ENCODE peak calls at places on chromosomes 11 and 22, in seven cellular contexts. One of them, this sample, is unnamed.

GRCh38 chr11:105935791-105936190 is 86.2 kb downstream of the MSANTD4 start:
- DNase-seq in GM12878: no peak
- DNase-seq in K562: no peak
- DNase-seq in IMR-90: peak; percentile 18
- DNase-seq in HCT116: peak; percentile 21
- DNase-seq in HepG2: no peak
- DNase-seq in H1: no peak
- DNase-seq in this sample: no peak

GRCh38 chr11:92707665-92708064 is 261.8 kb upstream of the MTNR1B start:
- DNase-seq in GM12878: no peak
- DNase-seq in K562: no peak
- DNase-seq in IMR-90: no peak
- DNase-seq in HCT116: no peak
- DNase-seq in HepG2: no peak
- DNase-seq in H1: no peak
- DNase-seq in this sample: no peak

GRCh38 chr11:68684385-68685356 is at the start of gene GAL:
- DNase-seq in GM12878: no peak
- DNase-seq in K562: peak; percentile 85
- DNase-seq in IMR-90: no peak
- DNase-seq in HCT116: no peak
- DNase-seq in HepG2: no peak
- DNase-seq in H1: no peak
- DNase-seq in this sample: no peak

GRCh38 chr11:88275636-88276035 is 61.9 kb downstream of the CTSC start:
- DNase-seq in GM12878: no peak
- DNase-seq in K562: no peak
- DNase-seq in IMR-90: no peak
- DNase-seq in HCT116: no peak
- DNase-seq in HepG2: no peak
- DNase-seq in H1: no peak
- DNase-seq in this sample: no peak

GRCh38 chr22:30335236-30335635 is 8.5 kb upstream of the TBC1D10A start:
- DNase-seq in GM12878: no peak
- DNase-seq in K562: no peak
- DNase-seq in IMR-90: no peak
- DNase-seq in HCT116: no peak
- DNase-seq in HepG2: no peak
- DNase-seq in H1: no peak
- DNase-seq in this sample: no peak

GRCh38 chr22:22748297-22748743 is 103.9 kb downstream of the GGTLC2 start:
- DNase-seq in GM12878: no peak
- DNase-seq in K562: peak; percentile 85
- DNase-seq in IMR-90: peak; percentile 52
- DNase-seq in HCT116: no peak
- DNase-seq in HepG2: peak; percentile 35
- DNase-seq in H1: no peak
- DNase-seq in this sample: no peak

GRCh38 chr22:35333220-35333619 is 33.5 kb downstream of the TOM1 start:
- DNase-seq in GM12878: no peak
- DNase-seq in K562: no peak
- DNase-seq in IMR-90: no peak
- DNase-seq in HCT116: no peak
- DNase-seq in HepG2: no peak
- DNase-seq in H1: no peak
- DNase-seq in this sample: no peak

GRCh38 chr22:20268350-20269012 is 363 bp upstream of the RTN4R start:
- DNase-seq in GM12878: no peak
- DNase-seq in K562: peak; percentile 93
- DNase-seq in IMR-90: peak; percentile 19
- DNase-seq in HCT116: peak; percentile 8
- DNase-seq in HepG2: peak; percentile 8
- DNase-seq in H1: no peak
- DNase-seq in this sample: peak; percentile 44

GRCh38 chr11:57303990-57304579 is 20.7 kb downstream of the TNKS1BP1 start:
- DNase-seq in GM12878: no peak
- DNase-seq in K562: no peak
- DNase-seq in IMR-90: no peak
- DNase-seq in HCT116: no peak
- DNase-seq in HepG2: no peak
- DNase-seq in H1: no peak
- DNase-seq in this sample: no peak

GRCh38 chr11:19711911-19712280 is 741 bp upstream of the NAV2 start:
- DNase-seq in GM12878: no peak
- DNase-seq in K562: peak; percentile 6
- DNase-seq in IMR-90: no peak
- DNase-seq in HCT116: no peak
- DNase-seq in HepG2: no peak
- DNase-seq in H1: no peak
- DNase-seq in this sample: no peak

GRCh38 chr11:65204646-65205601 is 23.2 kb downstream of the CAPN1 start:
- DNase-seq in GM12878: no peak
- DNase-seq in K562: peak; percentile 85
- DNase-seq in IMR-90: peak; percentile 13
- DNase-seq in HCT116: no peak
- DNase-seq in HepG2: peak; percentile 37
- DNase-seq in H1: no peak
- DNase-seq in this sample: peak; percentile 81

GRCh38 chr22:30643055-30643875 is 7.7 kb downstream of the SLC35E4 start:
- DNase-seq in GM12878: no peak
- DNase-seq in K562: no peak
- DNase-seq in IMR-90: no peak
- DNase-seq in HCT116: no peak
- DNase-seq in HepG2: no peak
- DNase-seq in H1: no peak
- DNase-seq in this sample: no peak

GRCh38 chr22:29593923-29594322 is 9.5 kb upstream of the NF2 start:
- DNase-seq in GM12878: no peak
- DNase-seq in K562: no peak
- DNase-seq in IMR-90: no peak
- DNase-seq in HCT116: no peak
- DNase-seq in HepG2: peak; percentile 61
- DNase-seq in H1: no peak
- DNase-seq in this sample: no peak

GRCh38 chr11:133078591-133079179 is 453.6 kb downstream of the OPCML start:
- DNase-seq in GM12878: no peak
- DNase-seq in K562: peak; percentile 48
- DNase-seq in IMR-90: peak; percentile 20
- DNase-seq in HCT116: no peak
- DNase-seq in HepG2: peak; percentile 5
- DNase-seq in H1: no peak
- DNase-seq in this sample: peak; percentile 52

GRCh38 chr22:43343262-43343988 is at the start of gene SCUBE1:
- DNase-seq in GM12878: no peak
- DNase-seq in K562: peak; percentile 87
- DNase-seq in IMR-90: no peak
- DNase-seq in HCT116: no peak
- DNase-seq in HepG2: no peak
- DNase-seq in H1: no peak
- DNase-seq in this sample: peak; percentile 64

GRCh38 chr11:97607301-97608000 is 1217.6 kb downstream of the JRKL start:
- DNase-seq in GM12878: no peak
- DNase-seq in K562: no peak
- DNase-seq in IMR-90: no peak
- DNase-seq in HCT116: no peak
- DNase-seq in HepG2: no peak
- DNase-seq in H1: no peak
- DNase-seq in this sample: no peak

GRCh38 chr11:119664063-119664572 is 64.9 kb downstream of the NECTIN1 start:
- DNase-seq in GM12878: no peak
- DNase-seq in K562: no peak
- DNase-seq in IMR-90: peak; percentile 16
- DNase-seq in HCT116: no peak
- DNase-seq in HepG2: peak; percentile 89
- DNase-seq in H1: no peak
- DNase-seq in this sample: no peak

GRCh38 chr11:19913893-19914249 is 201.2 kb downstream of the NAV2 start:
- DNase-seq in GM12878: no peak
- DNase-seq in K562: no peak
- DNase-seq in IMR-90: no peak
- DNase-seq in HCT116: no peak
- DNase-seq in HepG2: no peak
- DNase-seq in H1: no peak
- DNase-seq in this sample: no peak

DNA sequence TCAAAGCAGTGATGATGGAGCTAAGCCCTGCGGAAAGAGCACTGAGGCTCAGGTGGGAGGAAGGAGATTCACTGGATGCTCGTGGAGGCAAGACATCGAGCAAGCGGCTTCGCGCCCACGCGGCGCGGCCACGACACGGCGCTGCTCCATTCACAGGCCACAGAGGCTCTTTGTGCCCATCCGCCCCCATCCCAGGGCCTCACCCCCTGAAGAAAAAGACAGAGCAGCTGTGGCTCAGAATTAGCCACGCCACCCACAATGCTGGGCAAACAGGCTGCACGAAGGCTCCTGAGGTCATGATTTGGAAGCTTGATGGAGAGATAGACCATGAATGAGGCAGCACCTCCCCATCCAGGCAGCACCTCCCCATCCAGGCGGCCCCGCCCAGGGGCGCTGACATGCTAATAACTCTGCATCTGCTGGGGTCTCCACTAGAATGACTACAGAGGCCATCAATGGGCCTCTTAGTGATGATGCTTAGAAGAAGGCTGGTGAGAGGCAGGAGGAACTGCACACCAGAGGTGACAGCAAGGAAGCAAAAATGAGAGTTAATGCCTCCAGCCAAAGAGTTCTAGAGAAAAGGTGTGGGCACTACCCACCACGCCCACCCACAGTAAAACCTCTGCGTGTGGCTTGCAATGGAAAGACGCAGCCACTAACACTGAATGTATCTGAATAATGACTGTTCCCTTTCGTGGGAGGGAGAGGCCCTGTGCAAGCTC is 43.5 kb downstream of the MYH9 start:
- DNase-seq in GM12878: no peak
- DNase-seq in K562: no peak
- DNase-seq in IMR-90: no peak
- DNase-seq in HCT116: no peak
- DNase-seq in HepG2: no peak
- DNase-seq in H1: no peak
- DNase-seq in this sample: no peak
- H3K27ac ChIP-seq in GM12878: no peak overlapping the region
- H3K27ac ChIP-seq in K562: no peak overlapping the region
- H3K27ac ChIP-seq in IMR-90: peak overlapping the region; percentile 9
- H3K27ac ChIP-seq in HCT116: no peak overlapping the region
- H3K27ac ChIP-seq in HepG2: peak overlapping the region; percentile 85
- H3K27ac ChIP-seq in H1: no peak overlapping the region
- H3K27ac ChIP-seq in this sample: no peak overlapping the region

GRCh38 chr11:66969584-66970205 is 5.4 kb upstream of the C11orf86 start:
- DNase-seq in GM12878: no peak
- DNase-seq in K562: no peak
- DNase-seq in IMR-90: peak; percentile 87
- DNase-seq in HCT116: no peak
- DNase-seq in HepG2: no peak
- DNase-seq in H1: no peak
- DNase-seq in this sample: no peak
- TF ChIP-seq RAD21 in GM12878: no peak
- TF ChIP-seq RAD21 in K562: no peak
- TF ChIP-seq RAD21 in IMR-90: no peak
- TF ChIP-seq RAD21 in HCT116: no peak
- TF ChIP-seq RAD21 in HepG2: no peak
- TF ChIP-seq RAD21 in H1: no peak
- TF ChIP-seq RAD21 in this sample: no peak

DNA sequence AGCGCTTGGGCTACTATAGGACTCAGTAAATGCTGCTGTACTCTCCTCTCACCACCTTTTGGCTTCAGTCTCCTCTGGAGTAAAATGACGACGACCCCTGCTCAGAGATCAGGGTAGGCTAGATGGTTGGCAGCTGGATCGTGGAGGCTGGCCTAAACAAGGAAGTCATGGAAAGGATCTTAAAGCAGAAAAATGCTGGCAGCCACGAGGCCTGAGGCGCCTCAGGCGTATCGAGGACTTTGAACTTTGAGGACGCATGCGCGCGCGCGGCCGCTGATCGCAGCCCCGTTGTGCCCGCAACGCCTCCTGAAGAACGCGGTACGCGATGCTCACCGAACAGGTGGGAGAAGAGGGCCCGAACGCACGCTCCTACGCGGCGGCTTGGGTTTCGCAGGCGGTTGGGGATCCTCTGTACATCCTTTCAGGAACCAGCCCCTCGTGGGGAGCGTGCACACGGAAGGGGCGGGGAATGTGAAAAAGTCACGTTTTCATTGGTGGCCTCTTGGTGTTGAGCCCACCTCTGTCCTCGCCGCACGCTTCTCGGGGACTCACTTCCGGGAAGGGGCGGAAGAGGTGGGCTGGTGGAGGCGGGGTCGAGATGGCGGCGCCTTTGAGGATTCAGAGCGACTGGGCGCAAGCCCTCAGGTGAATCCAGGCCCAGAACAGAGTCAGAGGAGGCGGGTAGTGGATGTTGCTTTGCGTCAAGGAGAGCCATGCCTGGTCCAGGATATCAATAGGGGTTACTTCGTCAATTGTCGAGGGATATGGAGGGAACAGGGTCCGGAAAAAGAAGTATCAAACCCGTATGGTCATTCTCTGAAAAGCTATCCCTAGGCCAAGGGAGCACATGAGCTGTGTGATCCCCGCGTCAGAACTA is at the start of the genes COA4 and PAAF1:
- DNase-seq in GM12878: peak; percentile 97
- DNase-seq in K562: peak; percentile 97
- DNase-seq in IMR-90: peak; percentile 95
- DNase-seq in HCT116: peak; percentile 96
- DNase-seq in HepG2: peak; percentile 98
- DNase-seq in H1: peak; percentile 97
- DNase-seq in this sample: peak; percentile 96
- TF ChIP-seq POLR2A in GM12878: peak; percentile 98
- TF ChIP-seq POLR2A in K562: peak; percentile 94
- TF ChIP-seq POLR2A in IMR-90: peak; percentile 68
- TF ChIP-seq POLR2A in HCT116: peak; percentile 35
- TF ChIP-seq POLR2A in HepG2: peak; percentile 92
- TF ChIP-seq POLR2A in H1: peak; percentile 97
- TF ChIP-seq POLR2A in this sample: peak; percentile 77

GRCh38 chr22:39283312-39284141 is 35.9 kb downstream of the RPL3 start:
- DNase-seq in GM12878: no peak
- DNase-seq in K562: peak; percentile 94
- DNase-seq in IMR-90: peak; percentile 26
- DNase-seq in HCT116: no peak
- DNase-seq in HepG2: peak; percentile 86
- DNase-seq in H1: no peak
- DNase-seq in this sample: no peak
- H3K27ac ChIP-seq in GM12878: no peak overlapping the region
- H3K27ac ChIP-seq in K562: peak overlapping the region; percentile 91
- H3K27ac ChIP-seq in IMR-90: peak overlapping the region; percentile 40
- H3K27ac ChIP-seq in HCT116: no peak overlapping the region
- H3K27ac ChIP-seq in HepG2: peak overlapping the region; percentile 52
- H3K27ac ChIP-seq in H1: no peak overlapping the region
- H3K27ac ChIP-seq in this sample: peak overlapping the region; percentile 59

GRCh38 chr22:44570476-44571445 is 72.7 kb upstream of the RTL6 start:
- DNase-seq in GM12878: no peak
- DNase-seq in K562: no peak
- DNase-seq in IMR-90: no peak
- DNase-seq in HCT116: no peak
- DNase-seq in HepG2: no peak
- DNase-seq in H1: no peak
- DNase-seq in this sample: no peak
- TF ChIP-seq RAD21 in GM12878: no peak
- TF ChIP-seq RAD21 in K562: no peak
- TF ChIP-seq RAD21 in IMR-90: no peak
- TF ChIP-seq RAD21 in HCT116: no peak
- TF ChIP-seq RAD21 in HepG2: no peak
- TF ChIP-seq RAD21 in H1: no peak
- TF ChIP-seq RAD21 in this sample: no peak

This sample was measured in A549.